ENCODE peak calls at places on chromosomes 7 and 10, in ten cellular contexts. E is psoas muscle, D is mucosa of descending colon, M is nephron progenitor cell, B is GM12891, R is MV-4-11, L is T-helper 9 cell, F is MM.1S, S is brain microvascular endothelial cell, G is astrocyte of the hippocampus. K is an unnamed sample.

GRCh38 chr7:34096777-34097176 is 191.4 kb downstream of the BMPER start:
- DNase-seq in L (no peak), F (no peak), B (no peak), S (no peak), R (no peak), G (no peak), D (no peak), M (no peak), E (no peak), K (no peak)

GRCh38 chr10:45395554-45395953 is 21.5 kb downstream of the ALOX5 start:
- DNase-seq in E (no peak), M (no peak), L (no peak), G (no peak), B (no peak), D (no peak), R (peak), S (no peak), F (no peak), K (no peak)

GRCh38 chr7:93601363-93601762 is 26.8 kb upstream of the CALCR start:
- DNase-seq in B (no peak), G (no peak), L (no peak), M (no peak), S (no peak), D (no peak), F (no peak), E (no peak), R (no peak), K (peak)

GRCh38 chr10:62264702-62265436 is 3.8 kb downstream of the RTKN2 start:
- DNase-seq in G (peak), D (peak), B (no peak), L (no peak), E (no peak), F (peak), R (peak), M (peak), S (peak), K (no peak)

GRCh38 chr7:26306770-26307169 is 15.1 kb downstream of the SNX10 start:
- DNase-seq in B (no peak), E (no peak), G (no peak), S (no peak), L (no peak), F (no peak), R (no peak), M (no peak), D (no peak), K (no peak)

GRCh38 chr7:76998263-76998666 is 33.9 kb downstream of the SPDYE17 start:
- DNase-seq in D (no peak), L (no peak), M (no peak), R (no peak), S (no peak), B (no peak), G (no peak), E (no peak), F (no peak), K (no peak)

GRCh38 chr7:104548861-104549260 is 220.5 kb downstream of the LHFPL3 start:
- DNase-seq in R (no peak), S (no peak), L (no peak), B (no peak), G (no peak), M (no peak), F (no peak), D (no peak), E (no peak), K (no peak)

GRCh38 chr10:6924166-6924565 is 344.1 kb upstream of the PRKCQ start:
- DNase-seq in F (no peak), R (peak), E (no peak), L (no peak), B (no peak), S (peak), M (no peak), D (no peak), G (peak), K (no peak)

GRCh38 chr10:49186613-49187012 is 1.6 kb downstream of the TMEM273 start:
- DNase-seq in E (no peak), B (no peak), S (no peak), G (no peak), D (no peak), F (no peak), M (no peak), L (no peak), R (no peak), K (no peak)

GRCh38 chr7:85004402-85004801 is 182.5 kb downstream of the SEMA3D start:
- DNase-seq in E (no peak), D (no peak), F (no peak), B (no peak), S (peak), G (no peak), M (no peak), R (no peak), L (no peak), K (no peak)

GRCh38 chr10:35613597-35614226 is 8.6 kb downstream of the GJD4 start:
- DNase-seq in R (no peak), B (no peak), D (no peak), E (no peak), F (no peak), S (peak), G (peak), M (no peak), L (no peak), K (peak)

K was measured in WERI-Rb-1.